ENCODE peak calls at places on chromosomes 12 and 14, in four cellular contexts. One of them, this sample, is unnamed.

GRCh38 chr12:3304436-3305135 is 186.4 kb upstream of the PRMT8 start:
- DNase-seq in aorta: no peak
- DNase-seq in GM20000: no peak
- DNase-seq in H54: peak
- DNase-seq in this sample: peak

GRCh38 chr12:53659011-53659551 is 16.8 kb downstream of the ATP5MC2 start:
- DNase-seq in aorta: no peak
- DNase-seq in GM20000: no peak
- DNase-seq in H54: peak
- DNase-seq in this sample: peak

GRCh38 chr12:666766-667308 is 3.6 kb upstream of the NINJ2 start:
- DNase-seq in aorta: no peak
- DNase-seq in GM20000: no peak
- DNase-seq in H54: no peak
- DNase-seq in this sample: no peak

GRCh38 chr14:29310757-29311156 is 544.2 kb downstream of the FOXG1 start:
- DNase-seq in aorta: no peak
- DNase-seq in GM20000: no peak
- DNase-seq in H54: no peak
- DNase-seq in this sample: no peak

GRCh38 chr12:67927231-67927630 is 62.0 kb upstream of the IFNG-AS1 start:
- DNase-seq in aorta: no peak
- DNase-seq in GM20000: no peak
- DNase-seq in H54: no peak
- DNase-seq in this sample: no peak

GRCh38 chr12:116157845-116158267 is 119.6 kb downstream of the MED13L start:
- DNase-seq in aorta: no peak
- DNase-seq in GM20000: no peak
- DNase-seq in H54: no peak
- DNase-seq in this sample: no peak

GRCh38 chr14:103546651-103547454 is 15.6 kb downstream of the BAG5 start:
- DNase-seq in aorta: peak
- DNase-seq in GM20000: peak
- DNase-seq in H54: peak
- DNase-seq in this sample: peak

GRCh38 chr14:106605548-106606448 is 1079.4 kb downstream of the TMEM121 start:
- DNase-seq in aorta: no peak
- DNase-seq in GM20000: peak
- DNase-seq in H54: peak
- DNase-seq in this sample: no peak

GRCh38 chr14:73754911-73755360 is 40.8 kb upstream of the PNMA1 start:
- DNase-seq in aorta: no peak
- DNase-seq in GM20000: peak
- DNase-seq in H54: no peak
- DNase-seq in this sample: peak

GRCh38 chr14:51821822-51822221 is 38.6 kb upstream of the GNG2 start:
- DNase-seq in aorta: no peak
- DNase-seq in GM20000: no peak
- DNase-seq in H54: no peak
- DNase-seq in this sample: no peak

GRCh38 chr12:120402217-120402616 is 33.3 kb upstream of the MSI1 start:
- DNase-seq in aorta: no peak
- DNase-seq in GM20000: no peak
- DNase-seq in H54: no peak
- DNase-seq in this sample: no peak

GRCh38 chr14:87615822-87616679 is 376.9 kb downstream of the GALC start:
- DNase-seq in aorta: peak
- DNase-seq in GM20000: peak
- DNase-seq in H54: peak
- DNase-seq in this sample: peak

GRCh38 chr12:47868552-47869031 is 36.2 kb downstream of the VDR start:
- DNase-seq in aorta: no peak
- DNase-seq in GM20000: peak
- DNase-seq in H54: no peak
- DNase-seq in this sample: no peak

GRCh38 chr14:41872906-41873305 is 266.2 kb downstream of the LRFN5 start:
- DNase-seq in aorta: no peak
- DNase-seq in GM20000: no peak
- DNase-seq in H54: no peak
- DNase-seq in this sample: no peak

GRCh38 chr12:49664591-49665146 is 41.3 kb downstream of the PRPF40B start:
- DNase-seq in aorta: peak
- DNase-seq in GM20000: peak
- DNase-seq in H54: no peak
- DNase-seq in this sample: peak

GRCh38 chr14:28488658-28489057 is 277.9 kb upstream of the FOXG1 start:
- DNase-seq in aorta: no peak
- DNase-seq in GM20000: no peak
- DNase-seq in H54: no peak
- DNase-seq in this sample: no peak

GRCh38 chr12:94149781-94150482 is 1.6 kb downstream of the PLXNC1 start:
- DNase-seq in aorta: no peak
- DNase-seq in GM20000: peak
- DNase-seq in H54: no peak
- DNase-seq in this sample: peak

GRCh38 chr12:4121506-4122020 is 152.0 kb upstream of the CCND2 start:
- DNase-seq in aorta: no peak
- DNase-seq in GM20000: no peak
- DNase-seq in H54: no peak
- DNase-seq in this sample: no peak

GRCh38 chr12:110256780-110257431 is 24.1 kb upstream of the ATP2A2 start:
- DNase-seq in aorta: no peak
- DNase-seq in GM20000: no peak
- DNase-seq in H54: no peak
- DNase-seq in this sample: peak

GRCh38 chr12:116188581-116188980 is 88.9 kb downstream of the MED13L start:
- DNase-seq in aorta: no peak
- DNase-seq in GM20000: no peak
- DNase-seq in H54: no peak
- DNase-seq in this sample: no peak

GRCh38 chr14:55336691-55337090 is 65.5 kb downstream of the FBXO34 start:
- DNase-seq in aorta: no peak
- DNase-seq in GM20000: no peak
- DNase-seq in H54: no peak
- DNase-seq in this sample: no peak

GRCh38 chr12:109811624-109811995 is 21.6 kb downstream of the TRPV4 start:
- DNase-seq in aorta: no peak
- DNase-seq in GM20000: no peak
- DNase-seq in H54: no peak
- DNase-seq in this sample: no peak

GRCh38 chr14:91354221-91354916 is 63.3 kb downstream of the CCDC88C start:
- DNase-seq in aorta: no peak
- DNase-seq in GM20000: no peak
- DNase-seq in H54: no peak
- DNase-seq in this sample: no peak

GRCh38 chr12:57844725-57845477 is 1.6 kb downstream of the CTDSP2 start:
- DNase-seq in aorta: peak
- DNase-seq in GM20000: peak
- DNase-seq in H54: peak
- DNase-seq in this sample: peak

GRCh38 chr12:124457287-124458219 is 109.9 kb downstream of the NCOR2 start:
- DNase-seq in aorta: peak
- DNase-seq in GM20000: peak
- DNase-seq in H54: no peak
- DNase-seq in this sample: peak

GRCh38 chr12:72072613-72073212 is 134.1 kb downstream of the TPH2 start:
- DNase-seq in aorta: no peak
- DNase-seq in GM20000: no peak
- DNase-seq in H54: no peak
- DNase-seq in this sample: no peak

GRCh38 chr14:36647417-36647826 is 14.2 kb upstream of the PAX9 start:
- DNase-seq in aorta: peak
- DNase-seq in GM20000: no peak
- DNase-seq in H54: no peak
- DNase-seq in this sample: no peak

GRCh38 chr14:79253576-79253975 is 957.7 kb downstream of the DIO2 start:
- DNase-seq in aorta: no peak
- DNase-seq in GM20000: no peak
- DNase-seq in H54: no peak
- DNase-seq in this sample: no peak

GRCh38 chr12:79737875-79738718 is 47.3 kb upstream of the PAWR start:
- DNase-seq in aorta: no peak
- DNase-seq in GM20000: peak
- DNase-seq in H54: peak
- DNase-seq in this sample: peak

GRCh38 chr12:92553389-92553788 is 149.4 kb upstream of the PLEKHG7 start:
- DNase-seq in aorta: no peak
- DNase-seq in GM20000: peak
- DNase-seq in H54: no peak
- DNase-seq in this sample: no peak

GRCh38 chr12:47017041-47017713 is 62.2 kb upstream of the PCED1B start:
- DNase-seq in aorta: no peak
- DNase-seq in GM20000: no peak
- DNase-seq in H54: no peak
- DNase-seq in this sample: no peak

GRCh38 chr14:50943943-50944646 is at the start of gene PYGL:
- DNase-seq in aorta: peak
- DNase-seq in GM20000: peak
- DNase-seq in H54: peak
- DNase-seq in this sample: peak

GRCh38 chr14:91202234-91202974 is 42.1 kb downstream of the GPR68 start:
- DNase-seq in aorta: peak
- DNase-seq in GM20000: no peak
- DNase-seq in H54: no peak
- DNase-seq in this sample: peak

GRCh38 chr14:20802341-20803084 is at the start of gene RNASE1:
- DNase-seq in aorta: no peak
- DNase-seq in GM20000: no peak
- DNase-seq in H54: no peak
- DNase-seq in this sample: no peak

GRCh38 chr14:93977790-93978581 is 1.6 kb upstream of the ASB2 start:
- DNase-seq in aorta: no peak
- DNase-seq in GM20000: no peak
- DNase-seq in H54: no peak
- DNase-seq in this sample: no peak

This sample was measured in thyroid gland.